ENCODE peak calls at places on chromosomes 2 and 18, in four cellular contexts. K is lower leg skin, C is K562, Z is A549. X is an unnamed sample.

GRCh38 chr2:11430729-11431128 is 35.2 kb downstream of the E2F6 start:
- DNase-seq in K (peak; percentile 36), C (no peak), Z (no peak), X (no peak)

GRCh38 chr2:111031546-111032484 is 88.9 kb upstream of the BCL2L11 start:
- DNase-seq in K (no peak), C (no peak), Z (no peak), X (no peak)

GRCh38 chr2:149645391-149645790 is 57.8 kb upstream of the MMADHC start:
- DNase-seq in K (no peak), C (no peak), Z (no peak), X (no peak)

GRCh38 chr2:239370876-239371725 is 29.7 kb downstream of the HDAC4 start:
- DNase-seq in K (no peak), C (no peak), Z (no peak), X (no peak)

GRCh38 chr2:201971516-201972228 is 62.0 kb upstream of the FZD7 start:
- DNase-seq in K (no peak), C (no peak), Z (no peak), X (peak; percentile 21)

GRCh38 chr2:85353876-85354285 is 447 bp downstream of the RETSAT start:
- DNase-seq in K (peak; percentile 57), C (peak; percentile 64), Z (peak; percentile 69), X (peak; percentile 51)

GRCh38 chr2:195319112-195319460 is 337.9 kb upstream of the SLC39A10 start:
- DNase-seq in K (no peak), C (no peak), Z (peak; percentile 12), X (peak; percentile 6)

GRCh38 chr2:79935771-79936657 is 368.5 kb downstream of the LRRTM1 start:
- DNase-seq in K (no peak), C (peak; percentile 64), Z (peak; percentile 9), X (peak; percentile 7)

GRCh38 chr2:54497738-54498680 is 41.9 kb downstream of the SPTBN1 start:
- DNase-seq in K (peak; percentile 27), C (peak; percentile 49), Z (no peak), X (no peak)

GRCh38 chr2:155377178-155377780 is 678.8 kb downstream of the KCNJ3 start:
- DNase-seq in K (no peak), C (peak; percentile 25), Z (no peak), X (no peak)

GRCh38 chr18:6086731-6087130 is 191.4 kb upstream of the TMEM200C start:
- DNase-seq in K (no peak), C (no peak), Z (no peak), X (no peak)

GRCh38 chr18:10318686-10318960 is 135.8 kb upstream of the APCDD1 start:
- DNase-seq in K (no peak), C (no peak), Z (no peak), X (no peak)

GRCh38 chr2:138213624-138214023 is 249.4 kb downstream of the HNMT start:
- DNase-seq in K (no peak), C (no peak), Z (no peak), X (no peak)

GRCh38 chr2:104939570-104940235 is 85.8 kb downstream of the POU3F3 start:
- DNase-seq in K (no peak), C (no peak), Z (no peak), X (no peak)

GRCh38 chr2:127985735-127986134 is 42.1 kb downstream of the SAP130 start:
- DNase-seq in K (no peak), C (no peak), Z (no peak), X (no peak)

GRCh38 chr2:47172156-47172921 is 17.2 kb upstream of the STPG4 start:
- DNase-seq in K (no peak), C (no peak), Z (no peak), X (no peak)

GRCh38 chr2:47172922-47173695 is 18.0 kb upstream of the STPG4 start:
- DNase-seq in K (no peak), C (no peak), Z (no peak), X (no peak)

GRCh38 chr2:47173986-47174730 is 19.1 kb upstream of the STPG4 start:
- DNase-seq in K (no peak), C (no peak), Z (no peak), X (no peak)

GRCh38 chr2:47177042-47177565 is 22.0 kb upstream of the STPG4 start:
- DNase-seq in K (no peak), C (no peak), Z (no peak), X (no peak)

DNA sequence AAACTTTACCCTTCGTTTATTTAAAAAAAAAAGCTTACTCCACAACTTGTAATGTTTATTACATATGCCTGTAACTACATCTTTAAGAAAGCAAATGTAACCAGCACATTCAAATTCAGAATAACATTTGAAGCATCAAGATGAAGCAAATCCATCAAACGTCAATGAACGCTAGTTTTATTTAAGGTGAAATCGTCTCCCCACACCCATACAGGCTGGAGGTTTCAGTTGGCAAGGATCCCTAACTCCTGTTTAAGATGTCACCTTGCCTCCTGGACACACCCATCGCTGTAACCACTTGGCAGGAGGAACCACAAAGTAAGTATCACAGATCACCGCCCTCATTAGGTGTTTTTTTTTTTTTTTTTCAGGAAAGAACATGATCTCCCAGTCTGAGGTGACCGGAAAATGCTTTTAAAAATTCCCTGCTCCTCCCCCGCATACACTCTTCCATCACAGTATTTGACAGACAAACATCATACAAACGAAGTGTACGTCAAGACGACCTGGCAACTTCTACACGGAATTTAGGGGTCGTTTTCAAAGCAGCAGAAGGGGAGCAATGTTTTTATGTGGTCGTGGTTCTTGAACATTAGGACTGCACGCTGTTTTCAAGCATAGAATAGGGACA is 19.7 kb upstream of the STPG4 start:
- DNase-seq in K (peak; percentile 72), C (peak; percentile 72), Z (peak; percentile 82), X (no peak)
- TF ChIP-seq POLR2A in K (no peak), C (peak; percentile 60), Z (no peak), X (no peak)

GRCh38 chr2:74841663-74842062 is 7.7 kb downstream of the HK2 start:
- DNase-seq in K (no peak), C (no peak), Z (no peak), X (no peak)

GRCh38 chr2:74834806-74835755 is 1.2 kb downstream of the HK2 start:
- DNase-seq in K (no peak), C (peak; percentile 83), Z (peak; percentile 31), X (no peak)

GRCh38 chr2:74835831-74836674 is 2.1 kb downstream of the HK2 start:
- DNase-seq in K (no peak), C (peak; percentile 70), Z (peak; percentile 84), X (no peak)

GRCh38 chr2:74833418-74834233 is at the start of gene HK2:
- DNase-seq in K (peak; percentile 74), C (peak; percentile 92), Z (peak; percentile 78), X (peak; percentile 74)

GRCh38 chr2:74836675-74837401 is 2.9 kb downstream of the HK2 start:
- DNase-seq in K (no peak), C (no peak), Z (no peak), X (no peak)
- TF ChIP-seq POLR2A in K (no peak), C (no peak), Z (no peak), X (no peak)

GRCh38 chr2:230712443-230713330 is at the start of gene CAB39:
- DNase-seq in K (peak; percentile 75), C (peak; percentile 91), Z (peak; percentile 70), X (peak; percentile 80)

GRCh38 chr2:230713331-230714121 is 884 bp downstream of the CAB39 start:
- DNase-seq in K (peak; percentile 23), C (peak; percentile 92), Z (no peak), X (peak; percentile 42)

GRCh38 chr2:230715201-230715600 is 2.6 kb downstream of the CAB39 start:
- DNase-seq in K (no peak), C (peak; percentile 30), Z (no peak), X (no peak)

GRCh38 chr2:230716588-230716987 is 3.9 kb downstream of the CAB39 start:
- DNase-seq in K (no peak), C (no peak), Z (no peak), X (no peak)

GRCh38 chr2:230714122-230714453 is 1.4 kb downstream of the CAB39 start:
- DNase-seq in K (no peak), C (peak; percentile 46), Z (peak; percentile 30), X (peak; percentile 58)
- TF ChIP-seq POLR2A in K (no peak), C (no peak), Z (no peak), X (no peak)

GRCh38 chr2:27377618-27378095 is 2.9 kb downstream of the ZNF513 start:
- DNase-seq in K (no peak), C (no peak), Z (no peak), X (no peak)
- TF ChIP-seq POLR2A in K (no peak), C (peak; percentile 34), Z (peak; percentile 10), X (no peak)

GRCh38 chr2:233075966-233076339 is 15.8 kb downstream of the INPP5D start:
- DNase-seq in K (no peak), C (no peak), Z (no peak), X (no peak)
- TF ChIP-seq POLR2A in K (no peak), C (no peak), Z (no peak), X (no peak)

GRCh38 chr2:222296311-222296736 is 2.5 kb downstream of the PAX3 start:
- DNase-seq in K (no peak), C (no peak), Z (no peak), X (no peak)
- TF ChIP-seq POLR2A in K (no peak), C (no peak), Z (no peak), X (no peak)

GRCh38 chr2:96091141-96091710 is 25.1 kb downstream of the ADRA2B start:
- DNase-seq in K (peak; percentile 12), C (no peak), Z (no peak), X (no peak)
- TF ChIP-seq POLR2A in K (no peak), C (no peak), Z (no peak), X (no peak)

X was measured in H54.